ENCODE peak calls at places on chromosomes 6 and 20, in four cellular contexts. C is breast epithelium, X is H9, H is tibial artery. F is an unnamed sample. For H3K4me1, the result is how much of the 10 kb centered on the place peaks cover.

GRCh38 chr6:152984387-152984872 is 1.6 kb upstream of the FBXO5 start:
- DNase-seq in C (no peak), H (no peak), X (no peak), F (peak)

GRCh38 chr20:63044605-63045004 is 37.8 kb upstream of the BHLHE23 start:
- DNase-seq in H (no peak), X (no peak), C (no peak), F (no peak)

GRCh38 chr20:49392745-49393144 is 89.7 kb downstream of the KCNB1 start:
- DNase-seq in H (no peak), X (no peak), C (no peak), F (no peak)

GRCh38 chr20:49501917-49502316 is 19.4 kb upstream of the KCNB1 start:
- DNase-seq in X (no peak), H (no peak), C (no peak), F (peak)

GRCh38 chr6:108796875-108797274 is 51.3 kb upstream of the ARMC2 start:
- DNase-seq in H (no peak), X (no peak), C (no peak), F (no peak)

GRCh38 chr6:115613488-115613887 is 447.2 kb downstream of the FRK start:
- DNase-seq in X (no peak), H (no peak), C (no peak), F (peak)

GRCh38 chr6:168145747-168146596 is 67.0 kb upstream of the FRMD1 start:
- DNase-seq in C (no peak), H (peak), X (peak), F (no peak)

GRCh38 chr20:46702447-46703203 is 6.8 kb upstream of the SLC2A10 start:
- DNase-seq in C (no peak), X (no peak), H (no peak), F (no peak)

GRCh38 chr6:41489284-41489851 is 56.8 kb upstream of the FOXP4 start:
- DNase-seq in H (no peak), X (no peak), C (no peak), F (peak)

GRCh38 chr20:43984587-43984986 is 69.9 kb downstream of the TOX2 start:
- DNase-seq in X (no peak), C (no peak), H (no peak), F (no peak)

GRCh38 chr6:74366634-74367033 is 670.6 kb downstream of the CD109 start:
- DNase-seq in C (no peak), X (no peak), H (no peak), F (peak)

GRCh38 chr6:137102851-137103492 is 58.2 kb upstream of the IL20RA start:
- DNase-seq in X (no peak), C (no peak), H (no peak), F (no peak)

GRCh38 chr20:17971571-17972013 is 2.8 kb downstream of the MGME1 start:
- DNase-seq in C (no peak), X (no peak), H (no peak), F (peak)

GRCh38 chr6:85944736-85945135 is 302.1 kb upstream of the SYNCRIP start:
- DNase-seq in C (no peak), X (no peak), H (no peak), F (no peak)

GRCh38 chr6:132131777-132132176 is 180.6 kb upstream of the CCN2 start:
- DNase-seq in C (no peak), X (no peak), H (peak), F (peak)

GRCh38 chr20:46261456-46262253 is 46.6 kb downstream of the CDH22 start:
- DNase-seq in H (no peak), C (no peak), X (no peak), F (no peak)

GRCh38 chr6:160973856-160974255 is 17.7 kb upstream of the MAP3K4 start:
- DNase-seq in X (no peak), C (no peak), H (no peak), F (peak)

GRCh38 chr6:113375950-113376846 is 480.9 kb upstream of the MARCKS start:
- DNase-seq in C (no peak), H (no peak), X (no peak), F (peak)

GRCh38 chr20:43844778-43845614 is 69.7 kb upstream of the TOX2 start:
- DNase-seq in X (no peak), C (no peak), H (no peak), F (peak)

GRCh38 chr20:33450867-33451266 is 7.3 kb upstream of the SNTA1 start:
- DNase-seq in H (peak), X (no peak), C (no peak), F (peak)

GRCh38 chr20:25136643-25137559 is 55.0 kb upstream of the VSX1 start:
- DNase-seq in C (no peak), X (no peak), H (peak), F (peak)

GRCh38 chr6:66902457-66902856 is 1195.4 kb upstream of the EYS start:
- DNase-seq in H (no peak), X (no peak), C (no peak), F (no peak)

GRCh38 chr20:24100370-24101011 is 111.9 kb upstream of the GGTLC1 start:
- DNase-seq in H (no peak), X (no peak), C (no peak), F (peak)
- TF ChIP-seq CTCF in H (peak), X (peak), C (peak), F (peak)

DNA sequence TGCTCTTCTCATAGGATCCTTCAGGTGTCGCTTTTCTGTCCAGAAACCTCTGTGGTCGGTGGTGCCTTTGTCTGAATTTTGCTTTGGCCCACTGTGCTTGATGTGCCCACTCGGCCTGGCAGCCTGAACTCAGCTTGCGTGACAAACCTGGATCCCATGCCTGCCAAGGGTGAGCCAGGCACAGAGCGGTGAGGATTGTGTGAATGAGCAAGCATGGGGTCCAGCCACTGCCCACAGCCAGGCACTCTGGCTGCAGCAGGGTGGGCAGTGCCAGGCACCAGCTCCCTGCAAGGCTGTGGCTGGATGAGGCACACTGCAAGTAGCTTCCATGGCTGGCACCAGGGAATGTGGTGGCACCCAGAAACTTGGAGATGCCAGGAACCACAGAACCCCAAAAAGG is 110.3 kb downstream of the THEMIS start:
- DNase-seq in H (no peak), X (no peak), C (no peak), F (no peak)
- H3K4me1 ChIP-seq in H (under half), X (under half), C (under half), F (under half)

GRCh38 chr6:88165877-88166492 is at the start of gene CNR1:
- DNase-seq in H (peak), C (no peak), X (peak), F (peak)
- TF ChIP-seq CTCF in H (no peak), C (no peak), X (no peak), F (no peak)

GRCh38 chr6:144349690-144350132 is 64.6 kb downstream of the UTRN start:
- DNase-seq in C (no peak), X (no peak), H (no peak), F (peak)
- H3K4me1 ChIP-seq in C (under half), X (under half), H (half or more), F (under half)

DNA sequence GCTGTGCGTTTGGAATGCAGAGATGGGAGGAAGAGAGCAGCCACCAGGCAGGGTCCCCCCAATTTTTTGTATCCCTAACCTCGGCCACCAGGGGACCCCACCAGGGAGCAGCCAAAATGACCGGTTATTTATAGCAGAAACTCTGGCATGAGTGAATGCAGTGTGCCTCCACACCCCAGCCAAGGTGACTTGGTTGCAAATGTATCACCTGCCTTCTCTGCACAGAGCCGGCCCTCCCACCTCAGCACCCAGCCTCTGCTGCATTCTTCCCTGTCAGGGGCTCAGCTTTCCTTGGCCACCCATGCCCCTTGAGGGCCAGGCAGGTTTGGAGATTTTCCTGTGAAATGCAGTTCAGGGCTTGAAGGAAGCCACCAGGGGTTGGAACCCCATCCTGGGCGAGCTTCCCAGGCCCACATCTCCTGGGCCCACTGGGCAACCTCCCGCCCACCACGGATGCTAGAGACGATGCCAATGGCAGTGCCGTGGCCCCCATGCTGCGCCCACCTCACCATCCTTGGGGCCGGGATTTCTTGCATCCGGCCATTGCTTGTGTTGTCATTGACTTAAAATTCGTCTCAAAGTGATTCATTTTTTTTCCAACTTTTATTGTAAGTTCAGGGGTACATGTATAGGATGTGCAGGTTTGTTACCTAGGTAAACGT is 291.6 kb downstream of the TAF4 start:
- DNase-seq in H (no peak), C (peak), X (no peak), F (no peak)
- TF ChIP-seq CTCF in H (no peak), C (no peak), X (no peak), F (no peak)

GRCh38 chr20:37596168-37596567 is 68.5 kb upstream of the BLCAP start:
- DNase-seq in C (no peak), H (no peak), X (no peak), F (no peak)

GRCh38 chr20:37598611-37599342 is 71.1 kb upstream of the BLCAP start:
- DNase-seq in H (no peak), C (no peak), X (no peak), F (no peak)

GRCh38 chr20:37598101-37598530 is 70.4 kb upstream of the BLCAP start:
- DNase-seq in H (no peak), X (peak), C (no peak), F (no peak)

GRCh38 chr20:37593710-37594109 is 66.0 kb upstream of the BLCAP start:
- DNase-seq in X (no peak), C (no peak), H (no peak), F (no peak)

GRCh38 chr20:37596890-37597539 is 69.3 kb upstream of the BLCAP start:
- DNase-seq in X (no peak), C (no peak), H (no peak), F (no peak)
- H3K4me1 ChIP-seq in X (under half), C (under half), H (under half), F (under half)

DNA sequence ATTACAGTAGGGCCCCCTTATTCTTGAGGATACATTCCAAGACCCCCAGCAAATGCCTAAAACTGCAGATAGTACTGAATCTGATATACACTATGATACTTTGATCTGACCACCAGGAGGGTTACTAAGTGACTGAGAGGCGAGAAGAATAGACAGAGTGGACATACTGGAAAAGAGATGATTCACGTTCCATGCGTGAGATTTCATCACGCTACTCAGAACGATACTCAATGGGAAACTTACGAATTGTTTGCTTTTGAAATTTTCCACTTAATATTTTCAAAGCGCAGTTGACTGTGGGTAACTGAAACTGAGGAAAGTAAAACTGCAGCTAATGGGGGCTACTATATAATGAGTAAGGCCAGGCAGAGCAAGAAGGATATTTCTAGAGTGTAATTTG is 60.8 kb downstream of the STX11 start:
- DNase-seq in H (no peak), X (no peak), C (no peak), F (no peak)
- TF ChIP-seq CTCF in H (no peak), X (no peak), C (no peak), F (no peak)

GRCh38 chr20:54067606-54068174 is 2.7 kb downstream of the BCAS1 start:
- DNase-seq in C (peak), X (peak), H (no peak), F (peak)
- H3K4me1 ChIP-seq in C (under half), X (under half), H (under half), F (under half)